ENCODE peak calls at places on chromosome 5, in six cellular contexts. U is IMR-90, A is H1, P is mesenchymal stem cell, F is neuronal stem cell, Q is H9. W is an unnamed sample.

GRCh38 chr5:6829150-6829784 is 116.0 kb downstream of the TENT4A start:
- DNase-seq in U (no peak), A (no peak), P (no peak), F (no peak), Q (no peak), W (no peak)

GRCh38 chr5:32842798-32843531 is 131.8 kb downstream of the NPR3 start:
- DNase-seq in U (no peak), A (no peak), P (no peak), F (no peak), Q (no peak), W (no peak)

GRCh38 chr5:10826971-10827370 is 65.9 kb upstream of the DAP start:
- DNase-seq in U (no peak), A (no peak), P (no peak), F (no peak), Q (no peak), W (no peak)

GRCh38 chr5:104198156-104198555 is 635.6 kb upstream of the NUDT12 start:
- DNase-seq in U (no peak), A (no peak), P (no peak), F (no peak), Q (no peak), W (no peak)

GRCh38 chr5:157289164-157289819 is 23.4 kb downstream of the CYFIP2 start:
- DNase-seq in U (no peak), A (no peak), P (no peak), F (no peak), Q (no peak), W (no peak)

GRCh38 chr5:80146036-80146435 is 109.8 kb downstream of the SERINC5 start:
- DNase-seq in U (no peak), A (no peak), P (no peak), F (no peak), Q (no peak), W (no peak)

GRCh38 chr5:78271766-78272165 is 22.7 kb downstream of the AP3B1 start:
- DNase-seq in U (no peak), A (no peak), P (no peak), F (no peak), Q (no peak), W (no peak)

GRCh38 chr5:160287378-160288051 is 24.8 kb downstream of the CCNJL start:
- DNase-seq in U (no peak), A (peak; percentile 91), P (peak; percentile 67), F (peak; percentile 91), Q (peak; percentile 94), W (peak; percentile 95)

GRCh38 chr5:129135633-129136032 is 41.1 kb downstream of the ISOC1 start:
- DNase-seq in U (no peak), A (no peak), P (no peak), F (no peak), Q (peak; percentile 38), W (peak; percentile 74)

GRCh38 chr5:124747770-124748686 is 1.6 kb upstream of the ZNF608 start:
- DNase-seq in U (peak; percentile 44), A (no peak), P (peak; percentile 75), F (no peak), Q (no peak), W (peak; percentile 51)

GRCh38 chr5:95715799-95716461 is 15.2 kb upstream of the RHOBTB3 start:
- DNase-seq in U (peak; percentile 76), A (no peak), P (peak; percentile 65), F (no peak), Q (no peak), W (no peak)

GRCh38 chr5:60404171-60404570 is 295.8 kb downstream of the DEPDC1B start:
- DNase-seq in U (no peak), A (no peak), P (no peak), F (peak; percentile 9), Q (no peak), W (no peak)

GRCh38 chr5:179769276-179769675 is 24.5 kb upstream of the LTC4S start:
- DNase-seq in U (no peak), A (no peak), P (no peak), F (no peak), Q (no peak), W (no peak)

GRCh38 chr5:16754621-16755020 is 137.8 kb upstream of the RETREG1 start:
- DNase-seq in U (no peak), A (no peak), P (no peak), F (peak; percentile 75), Q (no peak), W (peak; percentile 64)

GRCh38 chr5:83509535-83509934 is 38.0 kb downstream of the VCAN start:
- DNase-seq in U (peak; percentile 71), A (no peak), P (peak; percentile 47), F (no peak), Q (no peak), W (peak; percentile 55)

GRCh38 chr5:61617039-61617438 is 285.0 kb downstream of the ZSWIM6 start:
- DNase-seq in U (no peak), A (no peak), P (no peak), F (no peak), Q (no peak), W (no peak)

GRCh38 chr5:2993771-2994170 is 242.3 kb upstream of the IRX2 start:
- DNase-seq in U (no peak), A (no peak), P (no peak), F (no peak), Q (no peak), W (no peak)

GRCh38 chr5:179181988-179182387 is 121.8 kb downstream of the ZNF354C start:
- DNase-seq in U (no peak), A (no peak), P (no peak), F (no peak), Q (no peak), W (no peak)

GRCh38 chr5:59134770-59135169 is 551.9 kb downstream of the RAB3C start:
- DNase-seq in U (no peak), A (no peak), P (no peak), F (no peak), Q (no peak), W (no peak)

GRCh38 chr5:147617711-147618110 is 107.8 kb upstream of the DPYSL3 start:
- DNase-seq in U (no peak), A (no peak), P (no peak), F (no peak), Q (no peak), W (no peak)

GRCh38 chr5:180860273-180860886 is 696 bp downstream of the ZFP62 start:
- DNase-seq in U (no peak), A (peak; percentile 51), P (peak; percentile 14), F (no peak), Q (peak; percentile 81), W (peak; percentile 91)

DNA sequence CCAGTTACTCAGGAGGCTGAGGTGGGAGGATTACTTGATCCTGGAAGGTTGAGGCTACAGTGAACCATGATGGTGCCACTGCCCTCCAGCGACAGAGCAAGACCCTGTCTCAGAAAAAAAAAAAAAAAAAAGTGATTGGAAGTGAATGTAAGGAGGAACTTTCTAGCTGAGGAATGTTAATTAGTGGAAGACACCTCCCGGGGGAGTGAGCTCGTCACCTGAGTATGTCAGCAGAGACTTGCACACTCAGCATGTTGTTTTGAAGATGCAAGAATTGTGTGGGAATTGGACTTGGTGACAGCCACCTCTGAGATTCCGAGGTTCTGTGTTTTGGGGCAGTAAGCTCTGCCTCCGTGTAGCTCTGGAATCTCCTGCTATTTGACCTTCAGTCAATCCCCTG is 3.6 kb downstream of the SYNPO start:
- DNase-seq in U (no peak), A (no peak), P (no peak), F (no peak), Q (no peak), W (peak; percentile 94)
- H4K8ac ChIP-seq in U (peak overlapping the region; percentile 43), A (no peak overlapping the region), P (peak overlapping the region; percentile 66), F (no peak overlapping the region), Q (no peak overlapping the region), W (no peak overlapping the region)

DNA sequence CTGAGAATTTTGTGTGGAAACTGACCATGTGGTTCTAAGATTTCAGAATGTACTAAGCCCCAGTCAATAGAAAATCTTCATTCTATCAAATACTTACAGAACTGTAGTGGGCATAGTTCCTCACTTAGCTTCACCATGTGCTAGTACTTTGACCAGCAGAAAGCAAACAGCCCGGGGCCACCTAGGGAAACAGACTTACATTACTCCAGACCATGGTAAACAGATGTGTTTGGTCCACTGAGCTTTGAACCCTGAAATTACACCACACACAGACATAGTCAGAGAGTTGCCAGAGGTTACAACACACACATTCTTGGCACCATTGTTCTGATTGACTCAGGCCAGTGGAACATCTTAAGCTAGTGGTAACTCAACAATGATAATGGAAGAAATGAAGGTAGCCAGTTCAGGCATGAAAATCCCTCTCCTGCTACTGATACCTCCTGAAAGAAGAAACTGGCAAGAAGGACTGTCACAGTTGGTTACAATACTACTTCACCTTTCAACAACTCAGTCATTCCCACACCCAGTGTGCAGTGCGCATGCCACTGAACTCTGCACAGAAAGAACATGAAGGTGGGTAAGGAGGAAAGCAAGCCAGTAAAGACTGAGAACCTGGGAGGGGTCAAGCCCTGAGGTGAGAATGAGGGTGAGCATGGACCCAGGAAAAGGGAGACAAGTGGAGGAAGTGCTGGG is 18.7 kb upstream of the LECT2 start:
- DNase-seq in U (peak; percentile 75), A (no peak), P (peak; percentile 59), F (no peak), Q (no peak), W (no peak)
- H2BK15ac ChIP-seq in U (peak overlapping the region; percentile 2), A (no peak overlapping the region), P (no peak overlapping the region), F (no peak overlapping the region), Q (no peak overlapping the region), W (no peak overlapping the region)

GRCh38 chr5:139772392-139772791 is 23.2 kb upstream of the PSD2 start:
- DNase-seq in U (no peak), A (no peak), P (no peak), F (no peak), Q (no peak), W (no peak)

GRCh38 chr5:139774980-139775654 is 20.5 kb upstream of the PSD2 start:
- DNase-seq in U (peak; percentile 68), A (peak; percentile 63), P (peak; percentile 86), F (peak; percentile 70), Q (peak; percentile 94), W (peak; percentile 91)

GRCh38 chr5:139770722-139771121 is 24.9 kb upstream of the PSD2 start:
- DNase-seq in U (no peak), A (no peak), P (no peak), F (no peak), Q (no peak), W (no peak)

GRCh38 chr5:139775872-139776271 is 19.7 kb upstream of the PSD2 start:
- DNase-seq in U (no peak), A (no peak), P (no peak), F (no peak), Q (no peak), W (no peak)

DNA sequence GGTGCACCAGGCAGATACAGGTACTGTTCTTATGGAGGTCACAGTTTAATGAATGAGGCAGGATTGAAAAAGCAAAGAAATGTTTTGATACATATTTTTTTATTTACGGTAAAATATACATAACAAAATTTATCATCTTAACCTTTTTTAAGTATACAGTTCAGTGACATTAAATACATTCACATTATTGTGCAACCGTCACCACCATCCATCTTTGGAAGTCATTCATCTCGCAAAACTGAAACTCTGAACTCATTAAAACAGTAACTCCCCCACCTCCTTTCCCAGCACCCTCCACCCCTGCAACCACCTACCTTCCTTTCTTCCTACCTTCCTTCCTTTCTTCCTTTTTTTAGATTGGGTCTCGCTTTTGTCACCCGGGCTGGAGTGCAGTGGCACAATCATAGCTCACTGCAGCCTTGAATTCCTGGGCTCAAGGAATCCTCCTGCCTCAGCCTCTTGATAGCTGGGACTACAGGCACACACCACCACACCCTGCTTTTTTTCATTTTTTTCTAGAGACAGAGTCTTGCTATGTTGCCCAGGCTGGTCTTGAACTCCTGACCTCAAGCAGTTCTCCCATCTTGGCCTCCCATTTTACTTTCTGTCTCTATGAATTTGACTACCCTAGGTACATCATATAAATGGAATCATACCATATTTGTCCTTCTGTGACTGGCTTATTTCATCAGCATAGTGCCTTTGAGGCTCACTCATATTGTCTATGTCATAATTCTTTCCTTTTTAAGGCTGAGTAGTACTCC is 22.5 kb upstream of the PSD2 start:
- DNase-seq in U (no peak), A (no peak), P (no peak), F (no peak), Q (no peak), W (no peak)
- H4K8ac ChIP-seq in U (no peak overlapping the region), A (no peak overlapping the region), P (no peak overlapping the region), F (no peak overlapping the region), Q (no peak overlapping the region), W (no peak overlapping the region)

GRCh38 chr5:166018716-166019115 is 2272.7 kb upstream of the WWC1 start:
- DNase-seq in U (no peak), A (no peak), P (no peak), F (no peak), Q (no peak), W (no peak)
- H2BK15ac ChIP-seq in U (no peak overlapping the region), A (no peak overlapping the region), P (no peak overlapping the region), F (no peak overlapping the region), Q (no peak overlapping the region), W (no peak overlapping the region)